ENCODE peak calls at places on chromosome 18, in ten cellular contexts. A, M, C, G, W, L, B, Y, E and Z are unnamed samples.

GRCh38 chr18:60838677-60839076 is 466.1 kb upstream of the MC4R start:
- DNase-seq in A (no peak), M (no peak), C (no peak), G (no peak), W (no peak), L (no peak), B (no peak), Y (no peak), E (no peak), Z (no peak)

GRCh38 chr18:59902180-59902992 is 2.6 kb downstream of the PMAIP1 start:
- DNase-seq in A (no peak), M (no peak), C (peak), G (no peak), W (no peak), L (no peak), B (no peak), Y (no peak), E (no peak), Z (no peak)

GRCh38 chr18:23146861-23147469 is 11.7 kb downstream of the CABLES1 start:
- DNase-seq in A (no peak), M (no peak), C (no peak), G (no peak), W (no peak), L (no peak), B (no peak), Y (no peak), E (no peak), Z (no peak)

GRCh38 chr18:48321586-48321985 is 87.6 kb downstream of the ZBTB7C start:
- DNase-seq in A (no peak), M (no peak), C (no peak), G (no peak), W (no peak), L (no peak), B (no peak), Y (no peak), E (no peak), Z (no peak)

GRCh38 chr18:3233004-3233403 is 13.2 kb upstream of the MYOM1 start:
- DNase-seq in A (no peak), M (no peak), C (no peak), G (no peak), W (no peak), L (no peak), B (no peak), Y (no peak), E (no peak), Z (no peak)

GRCh38 chr18:61946449-61946848 is 53.6 kb upstream of the RNF152 start:
- DNase-seq in A (no peak), M (no peak), C (peak), G (no peak), W (no peak), L (no peak), B (no peak), Y (no peak), E (no peak), Z (no peak)

GRCh38 chr18:22167471-22168151 is 1.8 kb upstream of the GATA6 start:
- DNase-seq in A (peak), M (peak), C (no peak), G (no peak), W (no peak), L (no peak), B (no peak), Y (peak), E (no peak), Z (no peak)

GRCh38 chr18:70330887-70331286 is 42.0 kb downstream of the SOCS6 start:
- DNase-seq in A (no peak), M (no peak), C (no peak), G (no peak), W (no peak), L (no peak), B (no peak), Y (no peak), E (no peak), Z (no peak)

GRCh38 chr18:67875057-67875456 is 358.5 kb upstream of the DSEL start:
- DNase-seq in A (no peak), M (no peak), C (no peak), G (no peak), W (no peak), L (no peak), B (no peak), Y (no peak), E (no peak), Z (no peak)

GRCh38 chr18:78596794-78597193 is 382.8 kb upstream of the SALL3 start:
- DNase-seq in A (no peak), M (no peak), C (no peak), G (no peak), W (no peak), L (no peak), B (no peak), Y (no peak), E (no peak), Z (no peak)

GRCh38 chr18:77012751-77013550 is 119.6 kb downstream of the MBP start:
- DNase-seq in A (no peak), M (no peak), C (no peak), G (no peak), W (no peak), L (no peak), B (no peak), Y (no peak), E (no peak), Z (no peak)

GRCh38 chr18:12435867-12436266 is 28.1 kb downstream of the PRELID3A start:
- DNase-seq in A (no peak), M (no peak), C (no peak), G (no peak), W (no peak), L (no peak), B (no peak), Y (no peak), E (no peak), Z (no peak)

GRCh38 chr18:63236417-63236816 is 83.2 kb downstream of the BCL2 start:
- DNase-seq in A (no peak), M (no peak), C (no peak), G (no peak), W (no peak), L (peak), B (no peak), Y (no peak), E (peak), Z (no peak)

GRCh38 chr18:10797882-10798281 is 272.1 kb downstream of the NAPG start:
- DNase-seq in A (no peak), M (no peak), C (no peak), G (no peak), W (no peak), L (no peak), B (no peak), Y (no peak), E (no peak), Z (no peak)

GRCh38 chr18:2310824-2311349 is 260.4 kb downstream of the METTL4 start:
- DNase-seq in A (no peak), M (no peak), C (no peak), G (no peak), W (no peak), L (no peak), B (no peak), Y (no peak), E (no peak), Z (no peak)

GRCh38 chr18:3453540-3454364 is 3.8 kb downstream of the TGIF1 start:
- DNase-seq in A (peak), M (no peak), C (peak), G (no peak), W (peak), L (peak), B (no peak), Y (peak), E (peak), Z (no peak)

GRCh38 chr18:44939037-44939665 is 258.5 kb downstream of the SETBP1 start:
- DNase-seq in A (no peak), M (no peak), C (no peak), G (no peak), W (no peak), L (no peak), B (no peak), Y (no peak), E (no peak), Z (no peak)

GRCh38 chr18:13680612-13681011 is 45.7 kb downstream of the FAM210A start:
- DNase-seq in A (peak), M (peak), C (no peak), G (peak), W (no peak), L (no peak), B (peak), Y (peak), E (no peak), Z (peak)

GRCh38 chr18:9905401-9905922 is 8.4 kb upstream of the VAPA start:
- DNase-seq in A (no peak), M (no peak), C (no peak), G (no peak), W (no peak), L (no peak), B (no peak), Y (no peak), E (peak), Z (no peak)

GRCh38 chr18:68701353-68701752 is 13.6 kb downstream of the TMX3 start:
- DNase-seq in A (no peak), M (no peak), C (no peak), G (no peak), W (no peak), L (no peak), B (no peak), Y (no peak), E (no peak), Z (no peak)

GRCh38 chr18:3269241-3269640 is 7.3 kb downstream of the MYL12B start:
- DNase-seq in A (no peak), M (no peak), C (no peak), G (no peak), W (no peak), L (no peak), B (no peak), Y (no peak), E (no peak), Z (no peak)

GRCh38 chr18:54947115-54947514 is 12.1 kb downstream of the CCDC68 start:
- DNase-seq in A (no peak), M (no peak), C (no peak), G (no peak), W (no peak), L (no peak), B (no peak), Y (no peak), E (no peak), Z (no peak)

GRCh38 chr18:36942264-36942663 is 113.3 kb downstream of the KIAA1328 start:
- DNase-seq in A (peak), M (no peak), C (peak), G (peak), W (no peak), L (no peak), B (no peak), Y (peak), E (peak), Z (peak)

GRCh38 chr18:24080861-24081260 is 58.0 kb upstream of the CABYR start:
- DNase-seq in A (no peak), M (no peak), C (no peak), G (no peak), W (no peak), L (no peak), B (no peak), Y (no peak), E (no peak), Z (no peak)

GRCh38 chr18:44936485-44936884 is 255.8 kb downstream of the SETBP1 start:
- DNase-seq in A (no peak), M (no peak), C (no peak), G (no peak), W (no peak), L (no peak), B (no peak), Y (no peak), E (no peak), Z (no peak)

GRCh38 chr18:22846088-22846683 is 86.9 kb upstream of the RBBP8 start:
- DNase-seq in A (no peak), M (no peak), C (peak), G (peak), W (no peak), L (no peak), B (no peak), Y (no peak), E (peak), Z (peak)

GRCh38 chr18:44149706-44150105 is 531.0 kb upstream of the SETBP1 start:
- DNase-seq in A (no peak), M (no peak), C (peak), G (no peak), W (no peak), L (no peak), B (no peak), Y (no peak), E (no peak), Z (no peak)

GRCh38 chr18:79283341-79283879 is 112.3 kb upstream of the NFATC1 start:
- DNase-seq in A (no peak), M (no peak), C (no peak), G (no peak), W (no peak), L (no peak), B (no peak), Y (no peak), E (no peak), Z (no peak)

GRCh38 chr18:30639361-30639760 is 403.2 kb downstream of the DSC3 start:
- DNase-seq in A (no peak), M (no peak), C (no peak), G (no peak), W (no peak), L (no peak), B (no peak), Y (no peak), E (no peak), Z (no peak)

GRCh38 chr18:78659748-78660147 is 319.9 kb upstream of the SALL3 start:
- DNase-seq in A (peak), M (no peak), C (no peak), G (no peak), W (no peak), L (no peak), B (peak), Y (no peak), E (peak), Z (no peak)

DNA sequence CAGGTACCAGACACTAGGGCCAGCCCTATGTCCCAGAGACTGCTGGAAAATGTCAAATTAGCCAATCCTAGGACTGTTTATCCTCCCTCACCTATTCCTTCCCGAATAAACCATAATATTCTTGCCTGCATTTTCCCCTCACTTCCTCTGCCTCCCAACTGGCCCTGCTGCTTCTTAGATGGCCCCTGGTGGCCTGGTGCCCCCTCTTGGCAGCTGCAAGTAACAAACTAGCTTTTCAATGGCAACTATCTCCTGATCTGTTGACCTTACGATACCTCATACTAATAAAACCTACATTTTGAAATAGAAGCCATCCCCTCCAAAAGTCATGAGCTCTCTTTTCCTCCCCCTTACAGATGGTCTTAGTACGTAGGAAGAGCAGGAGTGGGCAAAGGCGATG is 132.0 kb downstream of the ALPK2 start:
- DNase-seq in A (no peak), M (no peak), C (no peak), G (no peak), W (no peak), L (no peak), B (no peak), Y (peak), E (no peak), Z (no peak)
- TF ChIP-seq CTCF in A (peak), M (no peak), C (no peak), G (peak), W (no peak), L (no peak), B (peak), Y (peak), E (peak), Z (peak)

GRCh38 chr18:56235061-56235772 is 403.2 kb downstream of the TXNL1 start:
- DNase-seq in A (no peak), M (no peak), C (no peak), G (no peak), W (no peak), L (no peak), B (no peak), Y (no peak), E (no peak), Z (peak)

GRCh38 chr18:56235773-56236115 is 402.6 kb downstream of the TXNL1 start:
- DNase-seq in A (peak), M (no peak), C (no peak), G (no peak), W (no peak), L (no peak), B (no peak), Y (no peak), E (no peak), Z (no peak)

GRCh38 chr18:56233595-56233994 is 404.8 kb downstream of the TXNL1 start:
- DNase-seq in A (no peak), M (no peak), C (peak), G (no peak), W (no peak), L (no peak), B (no peak), Y (no peak), E (no peak), Z (no peak)

GRCh38 chr18:56240405-56240804 is 398.0 kb downstream of the TXNL1 start:
- DNase-seq in A (no peak), M (no peak), C (peak), G (no peak), W (no peak), L (no peak), B (no peak), Y (no peak), E (no peak), Z (no peak)

DNA sequence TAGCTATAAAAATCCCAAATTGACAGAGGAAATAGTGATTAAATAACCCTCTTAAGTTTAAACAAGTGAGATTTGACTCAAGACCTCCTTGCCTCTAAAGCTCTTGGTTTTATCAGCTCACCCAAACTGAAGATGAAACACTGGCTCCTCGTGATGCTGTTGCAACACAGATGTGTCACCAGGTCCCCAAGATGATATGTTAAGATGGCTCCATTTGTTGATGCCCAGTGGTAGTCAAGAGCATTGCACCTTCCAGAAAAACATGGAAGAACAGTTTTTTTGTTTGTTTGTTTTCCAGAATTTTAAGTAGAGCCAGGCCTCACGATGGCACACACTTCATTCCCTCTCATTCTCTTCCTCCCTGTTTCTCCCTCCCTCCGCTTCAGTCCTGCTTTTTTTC is 399.8 kb downstream of the TXNL1 start:
- DNase-seq in A (no peak), M (no peak), C (no peak), G (no peak), W (no peak), L (no peak), B (no peak), Y (no peak), E (peak), Z (no peak)
- TF ChIP-seq CTCF in A (no peak), M (peak), C (peak), G (no peak), W (no peak), L (no peak), B (no peak), Y (peak), E (no peak), Z (no peak)

GRCh38 chr18:25672490-25672889 is 320.5 kb upstream of the ZNF521 start:
- DNase-seq in A (no peak), M (no peak), C (no peak), G (no peak), W (no peak), L (no peak), B (no peak), Y (peak), E (peak), Z (no peak)
- TF ChIP-seq CTCF in A (no peak), M (no peak), C (no peak), G (no peak), W (no peak), L (no peak), B (no peak), Y (peak), E (no peak), Z (no peak)

DNA sequence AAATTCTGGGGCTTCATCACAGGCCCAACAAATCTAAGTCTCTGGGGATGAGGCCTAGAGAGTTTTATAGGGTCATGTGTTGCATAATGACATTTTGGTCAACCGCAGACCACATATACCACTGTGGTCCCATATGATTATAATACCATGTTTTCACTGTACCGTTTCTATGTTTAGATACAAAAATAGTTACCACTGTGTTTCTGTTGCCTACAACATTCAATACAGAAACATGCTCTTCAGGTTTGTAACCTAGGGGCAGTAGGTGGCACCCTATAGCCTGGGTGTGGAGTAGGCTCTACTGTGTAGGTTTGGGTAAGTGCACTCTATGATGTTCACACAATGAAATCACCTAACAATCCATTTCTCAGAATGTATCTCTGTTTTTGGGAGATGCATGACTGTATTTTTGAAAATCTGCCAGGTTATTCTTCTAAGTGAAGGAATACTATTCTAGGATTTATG is 485.2 kb downstream of the PTPRM start:
- DNase-seq in A (no peak), M (no peak), C (peak), G (no peak), W (no peak), L (no peak), B (no peak), Y (no peak), E (peak), Z (no peak)
- TF ChIP-seq CTCF in A (no peak), M (no peak), C (no peak), G (no peak), W (no peak), L (no peak), B (no peak), Y (no peak), E (peak), Z (no peak)

GRCh38 chr18:27983780-27984179 is 193.2 kb downstream of the CDH2 start:
- DNase-seq in A (no peak), M (no peak), C (no peak), G (no peak), W (no peak), L (no peak), B (no peak), Y (no peak), E (no peak), Z (no peak)
- TF ChIP-seq CTCF in A (no peak), M (no peak), C (no peak), G (no peak), W (no peak), L (no peak), B (no peak), Y (no peak), E (no peak), Z (no peak)

GRCh38 chr18:50586710-50587109 is 26.8 kb downstream of the MAPK4 start:
- DNase-seq in A (no peak), M (no peak), C (no peak), G (no peak), W (no peak), L (no peak), B (no peak), Y (no peak), E (peak), Z (no peak)
- TF ChIP-seq CTCF in A (peak), M (no peak), C (peak), G (no peak), W (no peak), L (no peak), B (peak), Y (peak), E (peak), Z (no peak)

DNA sequence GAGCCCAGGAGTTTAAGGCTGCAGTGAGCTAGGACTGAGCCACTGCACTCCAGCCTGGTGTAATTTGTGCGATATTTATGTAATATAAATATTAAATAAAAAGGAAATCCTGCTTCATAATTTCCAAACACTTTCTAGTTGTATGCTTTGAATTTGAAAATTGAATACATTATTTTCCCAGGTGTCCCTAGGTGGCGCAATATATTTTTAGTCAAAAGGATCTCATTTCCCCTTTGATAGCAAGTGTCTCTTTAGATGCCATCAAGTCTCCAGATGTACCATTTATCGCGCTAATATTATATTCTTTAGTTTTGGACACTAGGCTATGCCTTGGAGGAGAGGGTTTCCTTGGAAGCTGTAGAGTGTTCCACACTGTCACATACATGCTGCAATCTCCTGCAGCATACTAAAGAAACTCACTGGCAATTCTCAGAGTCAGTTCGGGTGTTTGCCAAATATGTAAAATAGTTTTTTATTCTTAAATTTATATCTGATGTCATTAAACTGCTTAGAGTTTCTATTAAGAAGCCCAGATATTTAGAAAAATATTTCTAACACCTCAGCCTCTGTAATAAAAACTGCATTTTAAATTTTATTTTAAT is 5.6 kb upstream of the WDR7 start:
- DNase-seq in A (no peak), M (no peak), C (no peak), G (no peak), W (no peak), L (no peak), B (no peak), Y (no peak), E (peak), Z (no peak)
- TF ChIP-seq CTCF in A (peak), M (peak), C (peak), G (peak), W (peak), L (no peak), B (peak), Y (peak), E (peak), Z (peak)